ENCODE peak calls at places on chromosomes 4 and X, in six cellular contexts. One of them, this sample, is unnamed.

GRCh38 chr4:145130788-145131398 is 32.8 kb downstream of the ABCE1 start:
- DNase-seq in HS-27A: peak
- DNase-seq in kidney tubule cell: peak
- DNase-seq in activated CD4-positive, alpha-beta T cell treated with anti-CD3 and anti-CD28 coated beads, Interleukin-2, amount 10 ng/mL, durations not matched to agents 7 days and 5 days: no peak
- DNase-seq in effector CD4-positive, alpha-beta T cell: no peak
- DNase-seq in effector memory CD4-positive, alpha-beta T cell: no peak
- DNase-seq in this sample: no peak

GRCh38 chrX:68440940-68441339 is 7.6 kb upstream of the OPHN1 start:
- DNase-seq in HS-27A: no peak
- DNase-seq in kidney tubule cell: peak
- DNase-seq in activated CD4-positive, alpha-beta T cell treated with anti-CD3 and anti-CD28 coated beads, Interleukin-2, amount 10 ng/mL, durations not matched to agents 7 days and 5 days: no peak
- DNase-seq in effector CD4-positive, alpha-beta T cell: no peak
- DNase-seq in effector memory CD4-positive, alpha-beta T cell: no peak
- DNase-seq in this sample: no peak

GRCh38 chr4:64940698-64941097 is 531.4 kb upstream of the TECRL start:
- DNase-seq in HS-27A: peak
- DNase-seq in kidney tubule cell: peak
- DNase-seq in activated CD4-positive, alpha-beta T cell treated with anti-CD3 and anti-CD28 coated beads, Interleukin-2, amount 10 ng/mL, durations not matched to agents 7 days and 5 days: no peak
- DNase-seq in effector CD4-positive, alpha-beta T cell: no peak
- DNase-seq in effector memory CD4-positive, alpha-beta T cell: no peak
- DNase-seq in this sample: no peak

GRCh38 chrX:12595746-12596145 is 195.5 kb upstream of the PRPS2 start:
- DNase-seq in HS-27A: no peak
- DNase-seq in kidney tubule cell: no peak
- DNase-seq in activated CD4-positive, alpha-beta T cell treated with anti-CD3 and anti-CD28 coated beads, Interleukin-2, amount 10 ng/mL, durations not matched to agents 7 days and 5 days: no peak
- DNase-seq in effector CD4-positive, alpha-beta T cell: no peak
- DNase-seq in effector memory CD4-positive, alpha-beta T cell: no peak
- DNase-seq in this sample: no peak

GRCh38 chr4:95289028-95289634 is 259.6 kb downstream of the UNC5C start:
- DNase-seq in HS-27A: no peak
- DNase-seq in kidney tubule cell: peak
- DNase-seq in activated CD4-positive, alpha-beta T cell treated with anti-CD3 and anti-CD28 coated beads, Interleukin-2, amount 10 ng/mL, durations not matched to agents 7 days and 5 days: no peak
- DNase-seq in effector CD4-positive, alpha-beta T cell: no peak
- DNase-seq in effector memory CD4-positive, alpha-beta T cell: no peak
- DNase-seq in this sample: no peak

GRCh38 chr4:10546-10870 is 42.6 kb upstream of the ZNF595 start:
- DNase-seq in HS-27A: no peak
- DNase-seq in kidney tubule cell: no peak
- DNase-seq in activated CD4-positive, alpha-beta T cell treated with anti-CD3 and anti-CD28 coated beads, Interleukin-2, amount 10 ng/mL, durations not matched to agents 7 days and 5 days: no peak
- DNase-seq in effector CD4-positive, alpha-beta T cell: no peak
- DNase-seq in effector memory CD4-positive, alpha-beta T cell: no peak
- DNase-seq in this sample: no peak

GRCh38 chr4:73803213-73803612 is 33.3 kb upstream of the CXCL6 start:
- DNase-seq in HS-27A: no peak
- DNase-seq in kidney tubule cell: no peak
- DNase-seq in activated CD4-positive, alpha-beta T cell treated with anti-CD3 and anti-CD28 coated beads, Interleukin-2, amount 10 ng/mL, durations not matched to agents 7 days and 5 days: no peak
- DNase-seq in effector CD4-positive, alpha-beta T cell: no peak
- DNase-seq in effector memory CD4-positive, alpha-beta T cell: no peak
- DNase-seq in this sample: no peak

GRCh38 chrX:37603938-37604409 is 32.5 kb downstream of the LANCL3 start:
- DNase-seq in HS-27A: peak
- DNase-seq in kidney tubule cell: peak
- DNase-seq in activated CD4-positive, alpha-beta T cell treated with anti-CD3 and anti-CD28 coated beads, Interleukin-2, amount 10 ng/mL, durations not matched to agents 7 days and 5 days: no peak
- DNase-seq in effector CD4-positive, alpha-beta T cell: no peak
- DNase-seq in effector memory CD4-positive, alpha-beta T cell: no peak
- DNase-seq in this sample: no peak

GRCh38 chr4:48913346-48913745 is 6.8 kb upstream of the OCIAD2 start:
- DNase-seq in HS-27A: peak
- DNase-seq in kidney tubule cell: peak
- DNase-seq in activated CD4-positive, alpha-beta T cell treated with anti-CD3 and anti-CD28 coated beads, Interleukin-2, amount 10 ng/mL, durations not matched to agents 7 days and 5 days: no peak
- DNase-seq in effector CD4-positive, alpha-beta T cell: no peak
- DNase-seq in effector memory CD4-positive, alpha-beta T cell: no peak
- DNase-seq in this sample: no peak

GRCh38 chrX:17682259-17682658 is 55.0 kb upstream of the SCML1 start:
- DNase-seq in HS-27A: no peak
- DNase-seq in kidney tubule cell: no peak
- DNase-seq in activated CD4-positive, alpha-beta T cell treated with anti-CD3 and anti-CD28 coated beads, Interleukin-2, amount 10 ng/mL, durations not matched to agents 7 days and 5 days: no peak
- DNase-seq in effector CD4-positive, alpha-beta T cell: no peak
- DNase-seq in effector memory CD4-positive, alpha-beta T cell: no peak
- DNase-seq in this sample: no peak

GRCh38 chrX:134600714-134601113 is 57.6 kb downstream of the PLAC1 start:
- DNase-seq in HS-27A: no peak
- DNase-seq in kidney tubule cell: peak
- DNase-seq in activated CD4-positive, alpha-beta T cell treated with anti-CD3 and anti-CD28 coated beads, Interleukin-2, amount 10 ng/mL, durations not matched to agents 7 days and 5 days: no peak
- DNase-seq in effector CD4-positive, alpha-beta T cell: no peak
- DNase-seq in effector memory CD4-positive, alpha-beta T cell: no peak
- DNase-seq in this sample: no peak